ENCODE peak calls at places on chromosome 3, in nine cellular contexts. U is NCI-H1417; Y is naive B cell; Q is HEK293T; S is GM13976; O is hepatic stellate cell; K is trophoblast cell; J is iPS-NIHi11; Z is stimulated activated CD4-positive, alpha-beta T cell treated with anti-CD3 and anti-CD28 coated beads, Interleukin-15, amount 100 ng/mL, for 1 hour. A is an unnamed sample.

GRCh38 chr3:120348065-120348980 is 831 bp downstream of the LRRC58 start:
- DNase-seq in U (peak), Q (peak), S (peak), Y (peak), Z (peak), J (no peak), K (peak), O (peak), A (no peak)

GRCh38 chr3:39911465-39912309 is 102.3 kb downstream of the MYRIP start:
- DNase-seq in O (no peak), Q (no peak), S (no peak), K (peak), Y (no peak), Z (no peak), J (peak), U (no peak), A (no peak)

GRCh38 chr3:104887069-104887468 is 479.6 kb upstream of the ALCAM start:
- DNase-seq in Y (no peak), Q (no peak), Z (no peak), U (no peak), J (no peak), O (no peak), S (no peak), K (no peak), A (no peak)

GRCh38 chr3:189232790-189233189 is 61.0 kb downstream of the TPRG1 start:
- DNase-seq in S (no peak), Y (no peak), Q (no peak), U (no peak), O (no peak), K (no peak), Z (no peak), J (no peak), A (no peak)

GRCh38 chr3:101720851-101721649 is 3.4 kb upstream of the CEP97 start:
- DNase-seq in O (no peak), S (no peak), Q (no peak), Z (no peak), Y (no peak), J (no peak), K (no peak), U (no peak), A (no peak)

GRCh38 chr3:161104561-161105551 is at the start of gene B3GALNT1:
- DNase-seq in J (peak), O (peak), Y (peak), K (peak), U (peak), S (peak), Q (no peak), Z (no peak), A (no peak)

GRCh38 chr3:17057316-17057715 is 172.6 kb downstream of the PLCL2 start:
- DNase-seq in U (no peak), Q (no peak), Y (no peak), K (no peak), O (peak), S (no peak), Z (no peak), J (no peak), A (no peak)

GRCh38 chr3:128965818-128966217 is 28.1 kb downstream of the CFAP92 start:
- DNase-seq in Y (no peak), U (no peak), Z (no peak), Q (no peak), K (no peak), J (no peak), S (no peak), O (no peak), A (no peak)

A was measured in H4.